ENCODE peak calls at places on chromosome 6, in five cellular contexts. E, D, R, S and M are unnamed samples.

GRCh38 chr6:119562168-119562567 is 212.6 kb upstream of the MAN1A1 start:
- DNase-seq in E (no peak), D (peak; percentile 66), R (no peak), S (no peak), M (no peak)

GRCh38 chr6:110140650-110141049 is 38.8 kb downstream of the WASF1 start:
- DNase-seq in E (peak; percentile 17), D (no peak), R (peak; percentile 18), S (no peak), M (no peak)

GRCh38 chr6:56311086-56311485 is 63.7 kb upstream of the COL21A1 start:
- DNase-seq in E (no peak), D (no peak), R (no peak), S (no peak), M (no peak)

GRCh38 chr6:138421608-138422007 is 17.6 kb downstream of the HEBP2 start:
- DNase-seq in E (no peak), D (no peak), R (no peak), S (no peak), M (no peak)

GRCh38 chr6:117601811-117602150 is 530 bp downstream of the GOPC start:
- DNase-seq in E (no peak), D (peak; percentile 48), R (no peak), S (peak; percentile 13), M (no peak)

GRCh38 chr6:155141002-155141401 is 122.8 kb upstream of the CLDN20 start:
- DNase-seq in E (no peak), D (no peak), R (no peak), S (no peak), M (no peak)

GRCh38 chr6:165096868-165097267 is 212.5 kb downstream of the C6orf118 start:
- DNase-seq in E (no peak), D (no peak), R (no peak), S (no peak), M (no peak)

GRCh38 chr6:1798303-1798964 is 188.7 kb downstream of the FOXC1 start:
- DNase-seq in E (no peak), D (no peak), R (no peak), S (no peak), M (no peak)

GRCh38 chr6:103675807-103676406 is 1183.8 kb downstream of the HACE1 start:
- DNase-seq in E (no peak), D (peak; percentile 7), R (no peak), S (no peak), M (no peak)

GRCh38 chr6:139409026-139409425 is 34.6 kb upstream of the CITED2 start:
- DNase-seq in E (no peak), D (no peak), R (no peak), S (no peak), M (peak; percentile 89)

GRCh38 chr6:7475081-7475480 is 66.4 kb upstream of the DSP start:
- DNase-seq in E (no peak), D (no peak), R (no peak), S (no peak), M (no peak)

GRCh38 chr6:152232494-152233151 is 404.5 kb downstream of the SYNE1 start:
- DNase-seq in E (no peak), D (no peak), R (no peak), S (no peak), M (peak; percentile 48)

GRCh38 chr6:100388868-100389519 is 75.7 kb downstream of the SIM1 start:
- DNase-seq in E (no peak), D (no peak), R (no peak), S (no peak), M (no peak)

DNA sequence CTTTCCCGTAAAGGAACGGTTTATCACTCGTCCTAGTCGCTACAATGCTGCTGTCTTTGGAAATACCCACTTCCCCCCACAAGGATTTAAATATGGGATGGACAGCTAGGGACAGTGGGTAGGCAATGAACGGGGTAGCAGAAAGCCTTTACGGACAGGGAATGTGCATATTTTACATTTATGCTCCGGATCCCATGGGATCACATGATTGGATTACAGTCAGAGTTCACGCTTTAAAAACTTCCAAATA is 1.2 kb downstream of the HIVEP1 start:
- DNase-seq in E (no peak), D (no peak), R (no peak), S (no peak), M (peak; percentile 35)
- H2AFZ ChIP-seq in E (no peak overlapping the region), D (no peak overlapping the region), R (peak overlapping the region; percentile 66), S (peak overlapping the region; percentile 12), M (peak overlapping the region; percentile 58)

GRCh38 chr6:158816329-158816728 is 2.8 kb downstream of the EZR start:
- DNase-seq in E (no peak), D (peak; percentile 36), R (peak; percentile 50), S (no peak), M (no peak)

GRCh38 chr6:158818580-158819212 is 472 bp downstream of the EZR start:
- DNase-seq in E (no peak), D (peak; percentile 42), R (peak; percentile 38), S (peak; percentile 73), M (peak; percentile 97)

GRCh38 chr6:158815915-158816314 is 3.3 kb downstream of the EZR start:
- DNase-seq in E (no peak), D (no peak), R (no peak), S (no peak), M (no peak)

GRCh38 chr6:158818008-158818579 is 1.1 kb downstream of the EZR start:
- DNase-seq in E (no peak), D (peak; percentile 64), R (peak; percentile 78), S (peak; percentile 87), M (peak; percentile 95)

DNA sequence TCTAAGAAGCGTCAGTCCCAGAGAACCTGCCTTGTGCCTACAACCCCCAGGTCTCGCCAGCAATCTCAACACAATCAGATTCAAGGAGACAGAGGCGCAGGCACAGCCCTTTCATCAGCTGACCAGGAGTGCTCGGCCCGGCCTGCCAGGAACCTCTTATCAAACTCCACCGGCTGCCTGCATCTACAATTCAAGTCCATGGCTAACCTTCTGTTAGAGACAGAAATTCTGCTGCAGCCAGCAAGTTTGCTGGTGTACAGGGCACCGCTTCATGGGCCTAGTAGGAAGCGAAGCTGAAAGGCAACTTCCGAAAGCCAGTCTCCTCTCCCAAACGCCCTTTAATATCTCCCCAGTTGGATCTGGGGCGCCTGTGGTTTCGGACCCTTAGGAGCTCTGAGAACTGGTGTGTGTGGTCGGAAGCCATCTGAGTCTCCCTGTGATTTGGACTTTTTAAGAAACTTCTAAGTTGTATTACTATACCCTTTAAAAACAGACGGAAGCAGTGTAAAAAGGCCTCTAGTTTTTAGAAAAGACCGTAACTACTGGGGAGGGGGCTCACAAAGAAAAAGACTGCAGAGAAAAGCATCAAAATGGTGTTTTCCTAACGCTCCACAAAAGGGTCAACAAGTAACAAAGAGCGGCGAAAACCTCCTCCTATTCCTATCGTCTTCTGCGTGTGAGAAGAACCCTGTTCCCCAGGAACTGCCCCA is 1.7 kb downstream of the EZR start:
- DNase-seq in E (no peak), D (peak; percentile 28), R (no peak), S (peak; percentile 53), M (peak; percentile 82)
- H4K20me1 ChIP-seq in E (peaks cover 45% of the 10 kb centered on the region), D (peaks cover 18% of the 10 kb centered on the region), R (peaks cover 55% of the 10 kb centered on the region), S (peaks cover 51% of the 10 kb centered on the region), M (no peaks in the 10 kb centered on the region)

DNA sequence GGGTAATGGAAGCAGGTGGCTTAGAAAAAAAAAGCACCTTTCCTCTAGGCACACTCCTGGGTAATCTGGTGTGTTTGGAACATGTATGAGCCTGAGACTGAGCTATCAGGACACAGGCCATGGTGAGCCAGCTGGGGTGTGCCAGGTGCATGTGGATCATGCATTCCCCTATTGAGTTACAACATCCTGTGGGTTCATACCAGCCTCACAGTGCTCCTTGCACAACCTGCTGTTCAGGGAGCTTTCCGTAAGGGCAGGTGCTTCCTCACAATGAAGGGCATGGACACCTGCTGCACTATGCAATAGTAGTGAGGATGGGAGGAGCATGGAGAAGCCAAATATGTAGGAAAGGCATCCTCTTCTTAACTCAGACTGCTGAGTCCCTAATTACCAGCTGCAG is 197.2 kb upstream of the SUPT3H start:
- DNase-seq in E (peak; percentile 54), D (no peak), R (no peak), S (no peak), M (no peak)
- H2AFZ ChIP-seq in E (no peak overlapping the region), D (no peak overlapping the region), R (no peak overlapping the region), S (no peak overlapping the region), M (no peak overlapping the region)

GRCh38 chr6:132087391-132087790 is 136.2 kb upstream of the CCN2 start:
- DNase-seq in E (no peak), D (no peak), R (peak; percentile 6), S (no peak), M (no peak)
- H4K20me1 ChIP-seq in E (no peaks in the 10 kb centered on the region), D (no peaks in the 10 kb centered on the region), R (no peaks in the 10 kb centered on the region), S (no peaks in the 10 kb centered on the region), M (no peaks in the 10 kb centered on the region)